ENCODE peak calls at places on chromosome 11, in nine cellular contexts. G, X, B, Z, H, J, Y, K and Q are unnamed samples.

GRCh38 chr11:67431346-67432249 is 3.3 kb downstream of the RPS6KB2 start:
- DNase-seq in G (no peak), H (no peak), Y (peak), Z (no peak), K (no peak), B (no peak), J (no peak), X (no peak), Q (no peak)

GRCh38 chr11:45864041-45864440 is 16.8 kb downstream of the CRY2 start:
- DNase-seq in Y (no peak), Z (no peak), J (no peak), G (no peak), H (no peak), K (no peak), X (no peak), B (no peak), Q (no peak)

GRCh38 chr11:19953909-19954308 is 206.4 kb downstream of the DBX1 start:
- DNase-seq in G (peak), X (peak), B (no peak), Z (no peak), J (no peak), Y (no peak), H (no peak), K (peak), Q (peak)

GRCh38 chr11:77031599-77031998 is 2.6 kb upstream of the B3GNT6 start:
- DNase-seq in Y (no peak), G (no peak), B (no peak), H (no peak), K (no peak), J (no peak), Z (no peak), X (no peak), Q (no peak)

GRCh38 chr11:17979770-17980371 is 33.0 kb downstream of the SERGEF start:
- DNase-seq in J (peak), Y (no peak), B (no peak), K (peak), X (peak), H (peak), Z (no peak), G (peak), Q (no peak)

GRCh38 chr11:72069200-72069599 is 11.1 kb downstream of the NUMA1 start:
- DNase-seq in H (no peak), K (no peak), G (no peak), Y (no peak), X (no peak), Z (no peak), J (no peak), B (no peak), Q (no peak)

GRCh38 chr11:88484873-88485621 is 147.5 kb upstream of the CTSC start:
- DNase-seq in B (no peak), X (peak), H (no peak), J (no peak), Y (no peak), Z (no peak), G (peak), K (peak), Q (no peak)

GRCh38 chr11:9525116-9525515 is 48.4 kb upstream of the WEE1 start:
- DNase-seq in J (no peak), B (no peak), G (peak), Y (no peak), H (no peak), Z (no peak), K (peak), X (no peak), Q (no peak)

GRCh38 chr11:124970925-124971324 is 16.9 kb downstream of the CCDC15 start:
- DNase-seq in B (no peak), Z (no peak), K (peak), G (no peak), Y (no peak), H (no peak), J (no peak), X (peak), Q (peak)

GRCh38 chr11:44574620-44575287 is 9.3 kb downstream of the CD82 start:
- DNase-seq in G (no peak), H (no peak), B (no peak), X (no peak), Z (no peak), Y (no peak), K (peak), J (no peak), Q (peak)

GRCh38 chr11:78840623-78841022 is 266.0 kb upstream of the NARS2 start:
- DNase-seq in G (no peak), B (peak), H (no peak), J (no peak), X (peak), K (no peak), Z (no peak), Y (no peak), Q (no peak)

GRCh38 chr11:9639099-9639498 is 24.8 kb upstream of the SWAP70 start:
- DNase-seq in K (no peak), G (no peak), J (no peak), X (no peak), Y (no peak), B (no peak), H (no peak), Z (no peak), Q (no peak)

GRCh38 chr11:126544311-126545056 is 189.0 kb downstream of the ST3GAL4 start:
- DNase-seq in J (no peak), H (peak), K (peak), X (peak), B (peak), Y (no peak), Z (no peak), G (no peak), Q (peak)

GRCh38 chr11:12220305-12220704 is 109.9 kb downstream of the MICAL2 start:
- DNase-seq in Z (no peak), J (peak), H (no peak), G (no peak), X (no peak), Y (peak), B (peak), K (no peak), Q (no peak)

GRCh38 chr11:114350022-114350421 is 50.3 kb downstream of the C11orf71 start:
- DNase-seq in G (no peak), H (no peak), Z (no peak), K (peak), B (no peak), Y (no peak), J (no peak), X (no peak), Q (no peak)

GRCh38 chr11:43367382-43368178 is 8.9 kb downstream of the TTC17 start:
- DNase-seq in Y (no peak), X (peak), H (no peak), Z (no peak), J (no peak), K (no peak), G (no peak), B (no peak), Q (no peak)

GRCh38 chr11:120112174-120112796 is 25.6 kb downstream of the TRIM29 start:
- DNase-seq in K (no peak), H (no peak), G (no peak), Z (no peak), B (no peak), Y (no peak), X (no peak), J (no peak), Q (no peak)

GRCh38 chr11:68020575-68020974 is 9.9 kb upstream of the NDUFS8 start:
- DNase-seq in X (peak), Z (no peak), K (peak), Y (no peak), B (no peak), G (no peak), J (no peak), H (no peak), Q (no peak)

GRCh38 chr11:79404325-79404724 is 36.5 kb downstream of the TENM4 start:
- DNase-seq in K (no peak), J (no peak), Z (no peak), G (no peak), Y (no peak), X (no peak), H (no peak), B (no peak), Q (no peak)

GRCh38 chr11:30254307-30255298 is 23.8 kb downstream of the FSHB start:
- DNase-seq in K (peak), J (no peak), Z (no peak), G (no peak), B (no peak), Y (no peak), H (no peak), X (no peak), Q (peak)

GRCh38 chr11:76094729-76095128 is 111.6 kb downstream of the WNT11 start:
- DNase-seq in H (no peak), J (no peak), Z (no peak), B (no peak), X (no peak), G (no peak), K (no peak), Y (no peak), Q (no peak)

GRCh38 chr11:24837112-24837511 is 340.3 kb downstream of the LUZP2 start:
- DNase-seq in B (no peak), X (no peak), G (no peak), Y (no peak), K (no peak), H (no peak), Z (no peak), J (no peak), Q (no peak)

GRCh38 chr11:33772300-33772699 is 2.0 kb downstream of the FBXO3 start:
- DNase-seq in K (peak), H (no peak), J (peak), Y (no peak), G (no peak), X (peak), B (no peak), Z (no peak), Q (peak)

GRCh38 chr11:79043726-79044125 is 397.1 kb downstream of the TENM4 start:
- DNase-seq in B (no peak), G (no peak), H (no peak), J (no peak), Y (no peak), K (no peak), X (no peak), Z (no peak), Q (no peak)

GRCh38 chr11:2761131-2762030 is 61.6 kb upstream of the KCNQ1OT1 start:
- DNase-seq in K (no peak), X (no peak), Y (no peak), H (no peak), J (peak), Z (peak), B (peak), G (no peak), Q (no peak)

GRCh38 chr11:16776716-16777115 is 38.3 kb downstream of the C11orf58 start:
- DNase-seq in B (no peak), K (peak), Z (no peak), G (no peak), X (no peak), Y (no peak), J (no peak), H (no peak), Q (peak)

GRCh38 chr11:113839842-113840241 is 35.5 kb downstream of the USP28 start:
- DNase-seq in G (no peak), H (no peak), K (no peak), Z (no peak), J (no peak), B (no peak), X (no peak), Y (no peak), Q (no peak)

GRCh38 chr11:9951714-9952275 is 287.9 kb downstream of the SWAP70 start:
- DNase-seq in Y (no peak), B (no peak), G (no peak), Z (no peak), K (no peak), H (no peak), J (no peak), X (no peak), Q (no peak)

GRCh38 chr11:128399186-128399585 is 188.2 kb downstream of the ETS1 start:
- DNase-seq in Y (no peak), H (no peak), Z (no peak), B (no peak), K (peak), X (peak), J (no peak), G (no peak), Q (peak)

GRCh38 chr11:10019906-10020682 is 273.9 kb downstream of the SBF2 start:
- DNase-seq in H (no peak), X (peak), B (no peak), Y (no peak), J (no peak), K (no peak), G (no peak), Z (no peak), Q (no peak)

GRCh38 chr11:71210861-71211260 is 41.5 kb downstream of the SHANK2 start:
- DNase-seq in Z (peak), H (no peak), J (peak), G (no peak), B (peak), X (no peak), Y (no peak), K (no peak), Q (no peak)

GRCh38 chr11:1782831-1783724 is 19.4 kb upstream of the CTSD start:
- DNase-seq in X (peak), H (no peak), Y (no peak), Z (no peak), K (peak), B (no peak), J (no peak), G (no peak), Q (peak)

GRCh38 chr11:64459016-64459415 is 100.1 kb downstream of the RPS6KA4 start:
- DNase-seq in J (no peak), Z (no peak), K (no peak), X (no peak), B (peak), G (no peak), H (no peak), Y (no peak), Q (no peak)

GRCh38 chr11:123302751-123303195 is 107.7 kb upstream of the CLMP start:
- DNase-seq in H (no peak), K (peak), Y (no peak), G (no peak), J (no peak), Z (no peak), X (peak), B (no peak), Q (peak)

GRCh38 chr11:61541568-61541967 is 33.0 kb downstream of the LRRC10B start:
- DNase-seq in X (no peak), Z (no peak), G (no peak), H (peak), B (no peak), K (peak), J (no peak), Y (peak), Q (no peak)

GRCh38 chr11:22084564-22084963 is 108.3 kb upstream of the ANO5 start:
- DNase-seq in G (no peak), H (no peak), K (no peak), X (no peak), Y (no peak), B (no peak), Z (no peak), J (no peak), Q (no peak)

GRCh38 chr11:34204396-34205279 is 99.2 kb downstream of the NAT10 start:
- DNase-seq in K (peak), Z (no peak), X (peak), G (no peak), J (no peak), H (no peak), B (no peak), Y (no peak), Q (peak)

GRCh38 chr11:59186130-59186594 is 14.2 kb downstream of the DTX4 start:
- DNase-seq in Y (peak), K (peak), H (no peak), B (no peak), Z (no peak), G (no peak), J (peak), X (peak), Q (no peak)

GRCh38 chr11:82718307-82718706 is 15.4 kb downstream of the FAM181B start:
- DNase-seq in J (peak), X (peak), H (peak), G (peak), Z (no peak), B (no peak), K (peak), Y (no peak), Q (peak)